ENCODE peak calls at places on chromosomes 13 and 19, in four cellular contexts. L is thoracic aorta, I is mesenchymal stem cell, P is neuronal stem cell. X is an unnamed sample.
A peak's percentile ranks its signal among the peaks of the same experiment; 100 is the strongest.

GRCh38 chr19:51664131-51664530 is 17.5 kb upstream of the SIGLEC14 start:
- DNase-seq in L (no peak), I (no peak), P (no peak), X (no peak)

GRCh38 chr19:10113964-10114650 is 2.6 kb downstream of the P2RY11 start:
- DNase-seq in L (no peak), I (no peak), P (no peak), X (no peak)

GRCh38 chr13:100196380-100196779 is 107.5 kb downstream of the PCCA start:
- DNase-seq in L (no peak), I (no peak), P (no peak), X (no peak)

GRCh38 chr13:52405369-52405766 is 604 bp downstream of the THSD1 start:
- DNase-seq in L (no peak), I (no peak), P (no peak), X (no peak)

GRCh38 chr13:98476538-98476966 is 100.4 kb downstream of the STK24 start:
- DNase-seq in L (no peak), I (peak; percentile 98), P (no peak), X (peak; percentile 92)

GRCh38 chr13:83450586-83450985 is 431.7 kb downstream of the SLITRK1 start:
- DNase-seq in L (no peak), I (no peak), P (no peak), X (no peak)

GRCh38 chr19:35154535-35155406 is at the start of gene FXYD5:
- DNase-seq in L (peak; percentile 52), I (peak; percentile 91), P (no peak), X (peak; percentile 80)

GRCh38 chr19:47186337-47187022 is 44.5 kb downstream of the BBC3 start:
- DNase-seq in L (no peak), I (no peak), P (no peak), X (no peak)

GRCh38 chr19:37565370-37565669 is 29.3 kb downstream of the ZNF571 start:
- DNase-seq in L (no peak), I (no peak), P (no peak), X (no peak)

GRCh38 chr19:37563518-37563917 is 31.1 kb downstream of the ZNF571 start:
- DNase-seq in L (no peak), I (no peak), P (no peak), X (no peak)

DNA sequence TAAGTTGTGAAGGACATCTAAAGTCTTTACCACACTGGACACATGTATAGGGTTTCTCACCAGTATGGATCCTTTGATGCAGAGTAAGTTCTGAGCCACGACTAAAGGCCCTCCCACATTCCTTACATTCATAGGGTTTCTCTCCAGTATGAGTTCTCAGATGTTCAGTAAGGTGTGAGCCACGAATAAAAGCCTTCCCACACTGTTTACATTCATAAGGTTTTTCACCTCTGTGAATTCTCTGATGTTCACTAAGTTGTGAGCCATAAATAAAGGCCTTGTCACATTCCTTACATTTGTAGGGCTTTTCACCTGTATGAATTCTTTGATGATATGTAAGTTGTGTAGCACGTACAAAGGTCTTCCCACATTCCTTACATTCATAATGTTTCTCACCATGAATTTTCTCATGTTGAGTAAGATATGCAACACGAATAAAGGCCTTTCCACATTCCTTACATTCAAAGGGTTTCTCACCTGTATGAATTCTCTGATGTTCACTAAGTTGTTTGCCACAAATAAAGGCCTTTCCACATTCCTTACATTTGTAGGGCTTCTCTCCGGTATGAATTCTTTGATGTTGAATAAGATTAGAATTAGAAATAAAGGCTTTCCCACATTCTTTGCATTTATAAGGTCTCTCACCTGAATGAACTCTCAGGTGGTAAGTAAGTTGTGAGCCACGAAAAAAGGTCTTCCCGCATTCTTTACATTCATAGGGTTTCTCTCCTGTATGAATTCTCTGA is 29.8 kb downstream of the ZNF571 start:
- DNase-seq in L (no peak), I (peak; percentile 4), P (no peak), X (no peak)
- H3K9me3 ChIP-seq in L (no peaks in the 10 kb centered on the region), I (peaks cover 6% of the 10 kb centered on the region), P (peaks cover 93% of the 10 kb centered on the region), X (peaks cover 64% of the 10 kb centered on the region)

DNA sequence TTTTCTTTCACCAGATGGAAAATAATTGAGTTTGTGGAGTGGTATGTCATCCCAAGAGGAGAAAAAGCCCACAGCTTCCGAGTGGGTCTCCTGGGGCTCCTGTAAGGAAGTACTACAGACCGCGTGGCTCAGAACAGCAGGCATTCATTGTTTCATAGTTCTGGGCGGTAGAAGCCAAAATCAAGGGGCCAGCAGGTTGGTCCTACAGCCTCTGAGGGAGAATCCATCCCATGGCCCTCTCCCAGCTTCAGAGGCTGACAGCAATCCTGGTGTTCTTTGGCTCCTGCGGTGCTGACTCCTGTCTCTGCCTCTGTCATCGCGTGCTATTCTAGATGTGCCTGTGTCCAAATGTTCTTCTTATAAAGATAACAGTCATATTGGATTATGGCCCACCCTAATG is 362.6 kb downstream of the FGF14 start:
- DNase-seq in L (no peak), I (no peak), P (no peak), X (no peak)
- H3K9me3 ChIP-seq in L (no peaks in the 10 kb centered on the region), I (peaks cover 3% of the 10 kb centered on the region), P (no peaks in the 10 kb centered on the region), X (no peaks in the 10 kb centered on the region)

GRCh38 chr19:23996549-23996948 is 81.9 kb downstream of the ZNF726 start:
- DNase-seq in L (no peak), I (no peak), P (no peak), X (no peak)

GRCh38 chr19:24002256-24002945 is 84.6 kb upstream of the ZNF254 start:
- DNase-seq in L (no peak), I (no peak), P (no peak), X (no peak)

GRCh38 chr19:23998568-23998967 is 83.9 kb downstream of the ZNF726 start:
- DNase-seq in L (no peak), I (no peak), P (no peak), X (no peak)

GRCh38 chr19:24000656-24001055 is 86.0 kb downstream of the ZNF726 start:
- DNase-seq in L (no peak), I (no peak), P (no peak), X (no peak)

DNA sequence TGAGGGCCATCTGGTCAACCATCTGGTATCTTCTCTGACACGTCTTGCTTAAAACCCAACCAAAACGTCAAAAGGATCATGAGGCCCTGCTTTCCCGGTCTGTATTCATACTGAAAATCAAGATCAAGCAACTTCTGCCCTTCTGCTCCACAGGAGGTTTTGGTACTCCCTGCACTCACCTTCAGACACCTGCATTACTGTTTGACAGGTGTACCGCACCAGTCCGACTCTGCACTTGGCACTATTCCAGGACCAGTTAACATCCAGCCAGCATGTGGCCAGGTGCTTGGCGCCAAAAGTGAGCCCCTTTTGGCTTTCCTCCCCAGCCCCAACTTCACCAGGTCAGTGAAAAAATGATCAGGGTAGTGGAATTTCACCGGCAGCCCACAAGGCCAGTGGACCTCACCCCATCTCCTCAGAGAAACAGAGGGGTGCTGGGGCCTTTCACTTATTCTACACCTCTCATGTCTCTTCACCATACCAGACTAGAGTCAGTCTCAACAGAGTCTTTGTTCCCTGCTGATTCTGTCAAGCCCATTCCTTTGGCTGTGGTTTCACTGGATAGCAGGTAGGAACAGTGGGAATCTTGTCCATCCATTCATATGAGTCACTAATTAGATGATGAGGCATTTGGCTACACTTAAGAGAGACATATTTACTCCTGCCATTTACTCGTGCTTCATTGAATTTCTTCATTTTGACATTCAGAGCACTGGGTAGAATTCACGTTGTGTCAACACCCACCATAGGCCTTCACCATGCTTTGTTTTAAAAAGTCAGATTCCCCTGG is 85.3 kb downstream of the ZNF726 start:
- DNase-seq in L (no peak), I (no peak), P (no peak), X (no peak)
- H3K9me3 ChIP-seq in L (no peaks in the 10 kb centered on the region), I (peaks cover 47% of the 10 kb centered on the region), P (no peaks in the 10 kb centered on the region), X (peaks cover 57% of the 10 kb centered on the region)

GRCh38 chr19:11729586-11729985 is 9.2 kb downstream of the ZNF823 start:
- DNase-seq in L (no peak), I (no peak), P (no peak), X (no peak)
- H3K9me3 ChIP-seq in L (peaks cover 12% of the 10 kb centered on the region), I (peaks cover 27% of the 10 kb centered on the region), P (peaks cover 46% of the 10 kb centered on the region), X (peaks cover 6% of the 10 kb centered on the region)

GRCh38 chr19:40084948-40085347 is 5.8 kb downstream of the ZNF780A start:
- DNase-seq in L (no peak), I (no peak), P (no peak), X (no peak)

GRCh38 chr19:40078377-40078776 is 12.4 kb downstream of the ZNF780A start:
- DNase-seq in L (no peak), I (no peak), P (no peak), X (no peak)

DNA sequence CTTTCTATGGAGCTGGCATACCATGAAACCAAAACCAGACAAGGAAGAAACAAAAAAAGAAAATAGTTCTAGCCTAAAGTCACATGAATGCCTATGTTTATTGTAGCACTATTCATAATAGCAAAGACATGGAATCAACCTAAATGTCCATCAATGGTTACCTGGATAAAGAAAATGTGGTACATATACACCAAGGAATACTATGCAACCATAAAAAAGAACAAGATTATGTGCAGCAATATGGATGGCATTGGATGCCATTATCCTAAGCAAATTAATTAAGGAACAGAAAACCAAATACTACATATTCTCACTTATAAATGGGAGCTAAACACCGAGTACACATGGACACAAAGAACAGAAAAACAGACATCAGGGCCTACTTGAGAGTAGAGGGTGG is 10.5 kb downstream of the ZNF780A start:
- DNase-seq in L (no peak), I (no peak), P (no peak), X (no peak)
- H3K9me3 ChIP-seq in L (peaks cover 4% of the 10 kb centered on the region), I (peaks cover 53% of the 10 kb centered on the region), P (peaks cover 49% of the 10 kb centered on the region), X (peaks cover 12% of the 10 kb centered on the region)